ENCODE peak calls at places on chromosomes 13 and 19, in five cellular contexts. B is Peyer's patch, R is astrocyte, D is PC-3, P is left ventricle myocardium inferior. C is an unnamed sample. For H3K4me1, the result is how much of the 10 kb centered on the place peaks cover.

GRCh38 chr13:42832341-42833153 is 51.2 kb downstream of the FAM216B start:
- DNase-seq in D (peak), P (no peak), B (peak), R (peak), C (no peak)

GRCh38 chr19:1410136-1410786 is 2.9 kb downstream of the DAZAP1 start:
- DNase-seq in R (peak), D (peak), B (no peak), P (no peak), C (no peak)

GRCh38 chr13:80313668-80314278 is 27.2 kb downstream of the SPRY2 start:
- DNase-seq in R (no peak), D (peak), P (no peak), B (no peak), C (no peak)

GRCh38 chr13:69857188-69857821 is 250.3 kb upstream of the ATXN8OS start:
- DNase-seq in P (no peak), B (no peak), D (peak), R (peak), C (no peak)

GRCh38 chr13:112965573-112966115 is 3.4 kb upstream of the MCF2L start:
- DNase-seq in P (no peak), D (no peak), R (no peak), B (no peak), C (no peak)

GRCh38 chr13:79522583-79522982 is 41.6 kb downstream of the NDFIP2 start:
- DNase-seq in R (peak), D (peak), P (no peak), B (no peak), C (no peak)

GRCh38 chr19:30209617-30210600 is 162.3 kb upstream of the ZNF536 start:
- DNase-seq in R (no peak), B (no peak), P (no peak), D (no peak), C (no peak)

GRCh38 chr19:2064395-2064787 is 13.3 kb upstream of the MKNK2 start:
- DNase-seq in P (no peak), D (no peak), B (no peak), R (no peak), C (no peak)

GRCh38 chr13:50969691-50970090 is 60.1 kb downstream of the RNASEH2B start:
- DNase-seq in B (peak), P (no peak), R (no peak), D (no peak), C (no peak)

GRCh38 chr13:21322988-21323387 is 136.1 kb downstream of the ZDHHC20 start:
- DNase-seq in R (no peak), D (no peak), B (no peak), P (no peak), C (no peak)

GRCh38 chr13:21240586-21240985 is 64.1 kb downstream of the MRPL57 start:
- DNase-seq in R (peak), P (no peak), B (no peak), D (peak), C (no peak)

GRCh38 chr19:43525836-43526771 is 897 bp downstream of the ETHE1 start:
- DNase-seq in R (no peak), B (peak), P (peak), D (peak), C (no peak)

GRCh38 chr13:72696590-72696989 is 30.8 kb downstream of the MZT1 start:
- DNase-seq in R (peak), P (no peak), D (peak), B (no peak), C (no peak)

GRCh38 chr13:29546662-29547061 is 48.8 kb downstream of the SLC7A1 start:
- DNase-seq in P (no peak), R (no peak), D (no peak), B (no peak), C (no peak)

GRCh38 chr13:59345316-59345715 is 818.4 kb downstream of the DIAPH3 start:
- DNase-seq in P (peak), D (no peak), B (no peak), R (peak), C (no peak)

GRCh38 chr13:91406619-91407018 is 8.2 kb downstream of the GPC5 start:
- DNase-seq in D (peak), B (peak), P (no peak), R (peak), C (no peak)

GRCh38 chr13:109700176-109700575 is 86.2 kb downstream of the IRS2 start:
- DNase-seq in D (peak), R (peak), P (peak), B (peak), C (no peak)

GRCh38 chr13:35764359-35765015 is 288.0 kb upstream of the MAB21L1 start:
- DNase-seq in D (no peak), R (peak), P (no peak), B (no peak), C (no peak)

GRCh38 chr19:29715695-29716581 is 877 bp upstream of the C19orf12 start:
- DNase-seq in R (no peak), B (peak), D (peak), P (no peak), C (no peak)

GRCh38 chr13:72920097-72920496 is 138.2 kb downstream of the PIBF1 start:
- DNase-seq in D (no peak), P (peak), R (peak), B (no peak), C (no peak)

GRCh38 chr13:27022571-27023311 is 148.9 kb downstream of the USP12 start:
- DNase-seq in P (no peak), B (no peak), R (peak), D (peak), C (no peak)

GRCh38 chr13:59459972-59460371 is 703.8 kb downstream of the DIAPH3 start:
- DNase-seq in B (no peak), P (no peak), R (peak), D (peak), C (no peak)

GRCh38 chr13:26425439-26426358 is 131.8 kb upstream of the WASF3 start:
- DNase-seq in B (peak), D (peak), P (no peak), R (peak), C (no peak)

GRCh38 chr19:611506-611869 is 21.8 kb downstream of the HCN2 start:
- DNase-seq in P (no peak), B (no peak), D (peak), R (peak), C (no peak)

GRCh38 chr13:102405499-102406079 is 3.7 kb upstream of the FGF14 start:
- DNase-seq in P (no peak), R (peak), D (peak), B (no peak), C (no peak)

GRCh38 chr13:40812724-40813445 is 23.5 kb downstream of the SLC25A15 start:
- DNase-seq in R (peak), D (peak), P (no peak), B (peak), C (no peak)

GRCh38 chr19:893775-894090 is 449 bp downstream of the RNU6-9 start:
- DNase-seq in D (no peak), R (no peak), P (no peak), B (no peak), C (no peak)

GRCh38 chr19:31231181-31231580 is 118.1 kb downstream of the TSHZ3 start:
- DNase-seq in B (no peak), D (no peak), R (peak), P (no peak), C (no peak)

GRCh38 chr13:34391071-34391470 is 551.0 kb upstream of the NBEA start:
- DNase-seq in R (peak), D (peak), B (no peak), P (no peak), C (no peak)

GRCh38 chr19:38317104-38317612 is 1.4 kb upstream of the YIF1B start:
- DNase-seq in P (no peak), B (peak), R (no peak), D (no peak), C (no peak)

GRCh38 chr19:24159707-24160106 is 72.7 kb downstream of the ZNF254 start:
- DNase-seq in P (no peak), B (no peak), D (peak), R (peak), C (no peak)

GRCh38 chr19:42312370-42312769 is 739 bp upstream of the TMEM145 start:
- DNase-seq in P (no peak), R (no peak), B (no peak), D (no peak), C (no peak)

GRCh38 chr19:42311612-42312160 is 1.4 kb upstream of the TMEM145 start:
- DNase-seq in P (no peak), B (no peak), R (no peak), D (no peak), C (no peak)

GRCh38 chr19:42313096-42313839 is at the start of gene TMEM145:
- DNase-seq in D (no peak), R (peak), B (no peak), P (no peak), C (no peak)

GRCh38 chr19:42315024-42315423 is 1.9 kb downstream of the TMEM145 start:
- DNase-seq in R (no peak), D (no peak), P (no peak), B (no peak), C (no peak)

GRCh38 chr19:42313840-42314755 is 989 bp downstream of the TMEM145 start:
- DNase-seq in R (no peak), B (no peak), P (no peak), D (no peak), C (no peak)
- H3K27ac ChIP-seq in R (no peak), B (no peak), P (no peak), D (no peak), C (no peak)

DNA sequence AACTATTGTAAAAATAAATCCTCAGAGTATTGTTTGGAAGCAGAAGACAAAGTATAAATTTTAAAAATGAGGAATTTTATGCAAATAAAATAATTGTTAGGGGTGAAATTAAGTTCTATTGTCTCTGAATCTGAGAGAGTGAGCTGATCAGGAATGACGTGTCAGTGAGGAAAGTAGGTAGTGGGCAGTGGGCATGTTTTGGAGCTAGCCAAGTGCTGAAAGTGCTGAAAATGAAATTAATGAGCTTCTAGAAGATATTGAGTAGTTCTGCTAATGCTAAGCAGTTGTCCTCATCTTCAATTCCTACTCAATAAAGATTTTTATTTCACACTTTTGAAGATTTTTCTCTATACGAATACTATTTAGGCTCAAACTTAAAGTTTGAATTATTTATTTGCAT is 1167.8 kb upstream of the PCDH20 start:
- DNase-seq in P (no peak), D (no peak), R (no peak), B (no peak), C (no peak)
- H3K4me3 ChIP-seq in P (no peak), D (no peak), R (no peak), B (no peak), C (no peak)

DNA sequence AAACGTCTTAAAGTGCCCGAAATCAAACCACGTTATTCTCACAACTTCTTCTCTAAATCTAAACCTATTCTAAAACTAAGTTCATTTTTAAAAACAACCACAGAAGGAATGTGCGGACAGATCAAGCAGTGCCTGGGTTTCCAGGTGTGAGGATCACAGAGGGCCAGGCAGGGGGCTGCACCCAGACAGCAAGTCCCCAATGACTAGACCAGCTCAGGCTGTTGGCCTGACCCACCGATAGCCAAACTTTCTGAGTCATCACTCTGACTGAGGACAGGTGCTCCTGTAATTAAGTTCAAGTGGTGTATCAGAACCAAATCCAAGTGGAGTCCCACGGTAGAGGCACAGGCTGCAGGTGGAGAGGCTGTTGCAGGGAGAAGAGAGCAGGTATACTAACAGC is 37.6 kb upstream of the EPHX3 start:
- DNase-seq in D (no peak), R (no peak), B (no peak), P (no peak), C (no peak)
- H3K4me1 ChIP-seq in D (under half), R (under half), B (under half), P (half or more), C (half or more)

DNA sequence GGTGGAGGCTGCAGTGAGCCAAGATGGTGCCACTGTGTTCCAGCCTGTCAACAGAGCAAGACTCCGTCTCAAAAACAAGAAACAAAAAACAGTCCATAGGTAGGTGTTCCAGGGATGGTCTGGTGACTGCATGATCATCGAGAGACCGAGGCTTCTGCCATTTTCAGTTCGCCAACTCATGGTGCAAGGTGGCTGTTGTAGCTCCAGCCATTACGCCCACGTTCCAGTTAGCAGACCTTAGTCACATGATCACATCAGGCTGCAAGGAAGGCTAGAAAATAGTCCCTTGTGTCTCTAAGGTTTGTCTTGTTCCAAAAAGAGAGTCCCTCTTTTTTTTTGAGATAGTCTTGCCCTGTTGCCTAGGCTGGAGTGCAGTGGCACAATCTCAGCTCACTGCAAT is 3.1 kb upstream of the CLASRP start:
- DNase-seq in P (no peak), R (no peak), D (no peak), B (no peak), C (no peak)
- H3K27ac ChIP-seq in P (no peak), R (no peak), D (no peak), B (no peak), C (no peak)

DNA sequence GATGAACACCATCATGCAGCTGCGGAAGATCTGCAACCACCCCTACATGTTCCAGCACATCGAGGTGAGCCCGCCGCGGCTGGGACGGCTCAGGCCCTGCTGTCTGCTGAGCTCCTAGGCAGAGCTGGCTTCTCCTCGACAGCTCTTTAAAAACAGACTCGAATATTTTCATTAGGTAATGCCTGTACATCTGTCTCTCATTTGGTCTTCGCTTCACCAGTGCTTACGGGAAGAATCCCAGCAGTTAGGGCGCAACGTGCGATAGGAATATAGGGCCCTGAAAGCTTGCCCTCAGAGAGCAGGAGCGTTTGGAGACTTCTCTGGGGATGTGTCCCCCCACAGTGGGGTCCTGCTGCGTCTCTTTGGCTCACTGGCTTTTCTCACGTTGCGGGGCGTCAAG is 63.8 kb upstream of the LDLR start:
- DNase-seq in R (no peak), B (no peak), D (no peak), P (no peak), C (no peak)
- H3K4me3 ChIP-seq in R (no peak), B (no peak), D (no peak), P (no peak), C (no peak)

DNA sequence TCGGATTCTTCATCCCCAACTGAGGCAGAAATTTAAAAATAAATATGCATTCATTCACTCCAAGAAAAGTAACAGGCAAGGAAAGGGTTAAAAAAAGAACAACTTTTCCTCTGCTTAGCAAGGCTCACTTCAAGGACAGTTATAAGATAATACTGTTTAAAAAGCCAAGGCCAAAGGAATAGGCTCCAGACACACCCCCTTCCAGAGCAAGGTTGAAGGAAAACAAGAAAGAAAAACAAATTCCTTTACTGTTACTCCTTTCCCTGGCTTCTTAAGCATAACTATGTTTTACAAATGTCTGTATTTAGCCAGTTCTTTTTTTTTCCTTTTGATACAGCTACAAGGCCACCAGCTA is 8.5 kb downstream of the SIGLEC11 start:
- DNase-seq in D (no peak), P (no peak), R (no peak), B (no peak), C (no peak)
- H3K4me1 ChIP-seq in D (under half), P (under half), R (under half), B (under half), C (under half)

GRCh38 chr19:55678121-55678671 is 3.2 kb downstream of the EPN1 start:
- DNase-seq in R (no peak), B (peak), P (peak), D (no peak), C (no peak)
- H3K27ac ChIP-seq in R (no peak), B (peak), P (peak), D (no peak), C (peak)

GRCh38 chr19:48962029-48962848 is 2.9 kb upstream of the FTL start:
- DNase-seq in B (peak), P (peak), D (peak), R (no peak), C (no peak)
- H3K4me3 ChIP-seq in B (peak), P (no peak), D (no peak), R (no peak), C (no peak)

C was measured in thoracic aorta.